ENCODE peak calls at places on chromosome 22, in four cellular contexts. N is testis, V is GM23248, C is bronchial epithelial cell. E is an unnamed sample.

GRCh38 chr22:38968801-38969200 is 11.4 kb downstream of the APOBEC3A start:
- DNase-seq in N (no peak), V (no peak), C (no peak), E (no peak)

GRCh38 chr22:37519268-37520195 is at the start of gene CARD10:
- DNase-seq in N (peak; percentile 46), V (peak; percentile 45), C (peak; percentile 38), E (no peak)

GRCh38 chr22:49203863-49204598 is 623.6 kb downstream of the BRD1 start:
- DNase-seq in N (peak; percentile 10), V (no peak), C (no peak), E (no peak)

GRCh38 chr22:40714514-40714966 is 35.3 kb downstream of the MCHR1 start:
- DNase-seq in N (no peak), V (peak; percentile 53), C (peak; percentile 38), E (peak; percentile 53)

GRCh38 chr22:50674127-50674493 is 1.5 kb downstream of the SHANK3 start:
- DNase-seq in N (no peak), V (no peak), C (no peak), E (no peak)

GRCh38 chr22:18110194-18110943 is at the start of gene TUBA8:
- DNase-seq in N (peak; percentile 44), V (peak; percentile 75), C (peak; percentile 20), E (no peak)

GRCh38 chr22:41517172-41518047 is 26.9 kb downstream of the POLR3H start:
- DNase-seq in N (peak; percentile 85), V (peak; percentile 72), C (peak; percentile 74), E (peak; percentile 12)

GRCh38 chr22:36463783-36464184 is 17.7 kb downstream of the TXN2 start:
- DNase-seq in N (no peak), V (no peak), C (no peak), E (no peak)

GRCh38 chr22:49418341-49418894 is 409.3 kb downstream of the BRD1 start:
- DNase-seq in N (no peak), V (no peak), C (no peak), E (no peak)

GRCh38 chr22:33599596-33599995 is 320.7 kb downstream of the LARGE1 start:
- DNase-seq in N (no peak), V (no peak), C (no peak), E (no peak)

GRCh38 chr22:42217752-42218280 is 52.6 kb downstream of the TCF20 start:
- DNase-seq in N (no peak), V (peak; percentile 5), C (no peak), E (no peak)

GRCh38 chr22:50243704-50244419 is 961 bp downstream of the TUBGCP6 start:
- DNase-seq in N (no peak), V (peak; percentile 29), C (no peak), E (no peak)

GRCh38 chr22:27719535-27720227 is 81.9 kb downstream of the MN1 start:
- DNase-seq in N (peak; percentile 62), V (peak; percentile 39), C (peak; percentile 100), E (no peak)

GRCh38 chr22:41565403-41566054 is 4.7 kb downstream of the CSDC2 start:
- DNase-seq in N (peak; percentile 64), V (peak; percentile 87), C (peak; percentile 74), E (no peak)

GRCh38 chr22:35426801-35427140 is 26.8 kb downstream of the MCM5 start:
- DNase-seq in N (no peak), V (no peak), C (no peak), E (no peak)

GRCh38 chr22:32574957-32575893 is 100.6 kb downstream of the FBXO7 start:
- DNase-seq in N (no peak), V (no peak), C (no peak), E (no peak)

GRCh38 chr22:36546092-36546804 is 17.3 kb upstream of the EIF3D start:
- DNase-seq in N (peak; percentile 46), V (peak; percentile 74), C (peak; percentile 23), E (no peak)

GRCh38 chr22:35940166-35940565 is 88.5 kb downstream of the RBFOX2 start:
- DNase-seq in N (no peak), V (no peak), C (no peak), E (no peak)

GRCh38 chr22:49977578-49977977 is 17.0 kb downstream of the PIM3 start:
- DNase-seq in N (no peak), V (no peak), C (no peak), E (no peak)

GRCh38 chr22:38267086-38267485 is 5.7 kb downstream of the TMEM184B start:
- DNase-seq in N (no peak), V (peak; percentile 73), C (no peak), E (no peak)

GRCh38 chr22:37310815-37311595 is 28.7 kb downstream of the CYTH4 start:
- DNase-seq in N (no peak), V (no peak), C (no peak), E (no peak)

GRCh38 chr22:33747576-33748180 is 172.6 kb downstream of the LARGE1 start:
- DNase-seq in N (peak; percentile 15), V (no peak), C (no peak), E (no peak)

GRCh38 chr22:35590634-35591295 is 26.4 kb downstream of the MB start:
- DNase-seq in N (no peak), V (no peak), C (no peak), E (no peak)

GRCh38 chr22:36872084-36872483 is 11.3 kb downstream of the NCF4 start:
- DNase-seq in N (no peak), V (no peak), C (no peak), E (no peak)

GRCh38 chr22:50399751-50400331 is 56.7 kb downstream of the PPP6R2 start:
- DNase-seq in N (peak; percentile 54), V (peak; percentile 52), C (peak; percentile 10), E (no peak)

GRCh38 chr22:42829311-42829710 is 27.8 kb downstream of the ARFGAP3 start:
- DNase-seq in N (no peak), V (no peak), C (no peak), E (no peak)

GRCh38 chr22:45969801-45970464 is 7.0 kb downstream of the WNT7B start:
- DNase-seq in N (no peak), V (no peak), C (no peak), E (no peak)

GRCh38 chr22:45968003-45968650 is 8.8 kb downstream of the WNT7B start:
- DNase-seq in N (no peak), V (no peak), C (no peak), E (no peak)

GRCh38 chr22:45968751-45969413 is 8.1 kb downstream of the WNT7B start:
- DNase-seq in N (no peak), V (peak; percentile 80), C (peak; percentile 88), E (peak; percentile 81)

GRCh38 chr22:45970709-45971388 is 6.1 kb downstream of the WNT7B start:
- DNase-seq in N (no peak), V (peak; percentile 54), C (no peak), E (no peak)

GRCh38 chr22:45969414-45969799 is 7.6 kb downstream of the WNT7B start:
- DNase-seq in N (no peak), V (no peak), C (peak; percentile 41), E (no peak)
- H3K27me3 ChIP-seq in N (no peaks in the 10 kb centered on the region), V (peaks cover 28% of the 10 kb centered on the region), C (no peaks in the 10 kb centered on the region), E (peaks cover 4% of the 10 kb centered on the region)

GRCh38 chr22:31160328-31160978 is 471 bp downstream of the RNF185 start:
- DNase-seq in N (peak; percentile 42), V (peak; percentile 69), C (no peak), E (no peak)

GRCh38 chr22:31155425-31155824 is 4.6 kb upstream of the RNF185 start:
- DNase-seq in N (no peak), V (peak; percentile 60), C (no peak), E (no peak)

GRCh38 chr22:31162015-31162765 is 2.2 kb downstream of the RNF185 start:
- DNase-seq in N (no peak), V (peak; percentile 55), C (no peak), E (no peak)

DNA sequence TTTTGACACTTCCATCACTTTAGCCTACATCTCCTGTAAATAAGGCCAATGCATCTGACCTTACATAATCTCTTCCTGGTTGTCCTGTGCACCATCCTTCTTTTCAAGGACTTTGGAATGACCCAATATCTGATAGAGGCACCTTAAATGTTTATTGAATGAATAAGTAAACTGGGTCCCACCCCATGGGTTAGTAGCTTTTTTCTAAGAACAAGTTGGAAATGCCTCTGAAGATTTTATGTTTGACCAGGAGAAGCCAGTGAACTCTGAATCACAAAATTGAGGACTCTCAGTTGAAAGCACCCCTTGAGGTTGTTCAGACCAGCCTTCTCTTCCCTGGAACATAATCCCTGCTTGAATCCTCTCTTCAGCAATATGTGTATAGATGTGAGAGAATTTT is 1.4 kb downstream of the RNF185 start:
- DNase-seq in N (no peak), V (peak; percentile 17), C (no peak), E (no peak)
- H3K4me3 ChIP-seq in N (peak overlapping the region; percentile 95), V (peak overlapping the region; percentile 87), C (peak overlapping the region; percentile 69), E (no peak overlapping the region)

GRCh38 chr22:28938286-28938833 is 55.0 kb downstream of the ZNRF3 start:
- DNase-seq in N (no peak), V (no peak), C (no peak), E (no peak)

GRCh38 chr22:28939394-28939793 is 56.0 kb downstream of the ZNRF3 start:
- DNase-seq in N (no peak), V (no peak), C (no peak), E (no peak)

GRCh38 chr22:28940441-28940840 is 57.1 kb downstream of the ZNRF3 start:
- DNase-seq in N (no peak), V (no peak), C (no peak), E (no peak)

GRCh38 chr22:28942333-28942732 is 59.0 kb downstream of the ZNRF3 start:
- DNase-seq in N (no peak), V (no peak), C (no peak), E (no peak)

GRCh38 chr22:28939932-28940331 is 56.6 kb downstream of the ZNRF3 start:
- DNase-seq in N (no peak), V (no peak), C (no peak), E (no peak)
- H3K36me3 ChIP-seq in N (no peaks in the 10 kb centered on the region), V (no peaks in the 10 kb centered on the region), C (no peaks in the 10 kb centered on the region), E (no peaks in the 10 kb centered on the region)

GRCh38 chr22:43888740-43889139 is 3.1 kb downstream of the PNPLA5 start:
- DNase-seq in N (no peak), V (no peak), C (no peak), E (no peak)

GRCh38 chr22:43887391-43887790 is 4.4 kb downstream of the PNPLA5 start:
- DNase-seq in N (no peak), V (no peak), C (no peak), E (no peak)

GRCh38 chr22:43891360-43892182 is at the start of gene PNPLA5:
- DNase-seq in N (no peak), V (peak; percentile 63), C (no peak), E (no peak)

GRCh38 chr22:43890901-43891331 is 897 bp downstream of the PNPLA5 start:
- DNase-seq in N (no peak), V (peak; percentile 14), C (no peak), E (no peak)

DNA sequence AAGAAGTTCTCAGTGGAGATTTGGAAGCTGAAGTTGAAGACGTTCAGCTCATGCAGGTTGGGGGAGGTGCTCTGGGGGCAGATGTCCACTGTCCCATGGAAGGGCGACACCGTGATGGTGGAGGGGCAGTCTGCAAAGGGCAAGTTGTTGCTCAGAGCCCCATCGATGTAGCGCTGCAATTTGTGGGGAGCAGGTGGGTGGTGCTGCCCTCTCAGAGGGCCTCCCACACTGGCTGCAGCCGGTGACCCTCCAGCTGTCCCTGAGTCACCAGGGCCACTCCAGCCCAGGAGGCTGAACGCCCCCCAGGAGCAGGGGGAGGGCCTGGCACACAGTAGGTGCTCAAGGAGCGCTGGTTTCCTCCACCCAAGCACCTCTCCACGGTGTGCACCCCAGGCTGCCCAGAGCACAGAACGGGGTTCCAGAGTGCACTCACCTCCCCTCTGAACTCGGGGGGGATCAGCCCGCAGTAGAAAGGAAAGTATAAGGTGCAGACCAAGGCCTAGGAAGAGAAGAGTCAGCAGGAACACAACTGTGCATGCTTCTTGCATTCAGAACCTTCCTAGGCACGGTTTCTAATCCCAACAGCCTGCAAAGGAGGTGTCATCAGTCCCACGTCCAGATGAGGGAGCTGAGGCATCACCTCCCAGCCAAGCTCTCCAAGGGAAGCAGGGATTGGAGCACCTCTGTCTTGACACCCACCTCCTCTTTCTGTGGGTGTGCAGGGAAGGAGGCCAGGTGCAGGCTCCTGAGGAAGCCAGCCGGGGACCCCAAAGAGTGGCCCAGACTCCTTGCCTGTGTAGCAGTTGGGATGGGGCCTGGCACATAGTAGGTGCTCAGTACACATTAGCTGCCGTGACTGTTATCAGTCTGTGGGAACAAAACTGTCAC is 2.2 kb downstream of the PNPLA5 start:
- DNase-seq in N (no peak), V (peak; percentile 46), C (peak; percentile 7), E (no peak)
- H3K27me3 ChIP-seq in N (no peaks in the 10 kb centered on the region), V (peaks cover 27% of the 10 kb centered on the region), C (peaks cover 16% of the 10 kb centered on the region), E (peaks cover 55% of the 10 kb centered on the region)

E was measured in kidney epithelial cell.